ENCODE peak calls at places on chromosomes 16 and 17, in five cellular contexts. One of them, this sample, is unnamed.
A peak's percentile ranks its signal among the peaks of the same experiment; 100 is the strongest.

GRCh38 chr17:34125921-34126320 is 129.2 kb upstream of the CCL2 start:
- DNase-seq in AG08396: no peak
- DNase-seq in stimulated activated CD8-positive, alpha-beta memory T cell treated with anti-CD3 and anti-CD28 coated beads, Interleukin-7, amount 100 ng/mL, for 24 hours: no peak
- DNase-seq in NCI-H510A treated with DMSO at 0.1 percent for 48 hours: no peak
- DNase-seq in small intestine: no peak
- DNase-seq in this sample: no peak

GRCh38 chr17:77748436-77748835 is 210.1 kb upstream of the TNRC6C start:
- DNase-seq in small intestine: no peak
- DNase-seq in stimulated activated CD8-positive, alpha-beta memory T cell treated with anti-CD3 and anti-CD28 coated beads, Interleukin-7, amount 100 ng/mL, for 24 hours: no peak
- DNase-seq in NCI-H510A treated with DMSO at 0.1 percent for 48 hours: no peak
- DNase-seq in AG08396: no peak
- DNase-seq in this sample: no peak

GRCh38 chr17:79904865-79905264 is 65.6 kb upstream of the CBX4 start:
- DNase-seq in small intestine: no peak
- DNase-seq in AG08396: no peak
- DNase-seq in NCI-H510A treated with DMSO at 0.1 percent for 48 hours: no peak
- DNase-seq in stimulated activated CD8-positive, alpha-beta memory T cell treated with anti-CD3 and anti-CD28 coated beads, Interleukin-7, amount 100 ng/mL, for 24 hours: no peak
- DNase-seq in this sample: no peak

GRCh38 chr17:73419896-73420295 is 108.1 kb upstream of the CDC42EP4 start:
- DNase-seq in stimulated activated CD8-positive, alpha-beta memory T cell treated with anti-CD3 and anti-CD28 coated beads, Interleukin-7, amount 100 ng/mL, for 24 hours: no peak
- DNase-seq in NCI-H510A treated with DMSO at 0.1 percent for 48 hours: no peak
- DNase-seq in small intestine: no peak
- DNase-seq in AG08396: no peak
- DNase-seq in this sample: no peak

GRCh38 chr17:15194859-15195277 is 70.3 kb downstream of the PMP22 start:
- DNase-seq in NCI-H510A treated with DMSO at 0.1 percent for 48 hours: no peak
- DNase-seq in small intestine: no peak
- DNase-seq in stimulated activated CD8-positive, alpha-beta memory T cell treated with anti-CD3 and anti-CD28 coated beads, Interleukin-7, amount 100 ng/mL, for 24 hours: no peak
- DNase-seq in AG08396: no peak
- DNase-seq in this sample: no peak

GRCh38 chr17:73697872-73698271 is 53.6 kb upstream of the SDK2 start:
- DNase-seq in AG08396: no peak
- DNase-seq in small intestine: peak; percentile 66
- DNase-seq in stimulated activated CD8-positive, alpha-beta memory T cell treated with anti-CD3 and anti-CD28 coated beads, Interleukin-7, amount 100 ng/mL, for 24 hours: no peak
- DNase-seq in NCI-H510A treated with DMSO at 0.1 percent for 48 hours: peak; percentile 98
- DNase-seq in this sample: no peak

GRCh38 chr17:46179375-46179999 is 13.7 kb downstream of the KANSL1 start:
- DNase-seq in small intestine: no peak
- DNase-seq in AG08396: no peak
- DNase-seq in stimulated activated CD8-positive, alpha-beta memory T cell treated with anti-CD3 and anti-CD28 coated beads, Interleukin-7, amount 100 ng/mL, for 24 hours: no peak
- DNase-seq in NCI-H510A treated with DMSO at 0.1 percent for 48 hours: no peak
- DNase-seq in this sample: no peak

GRCh38 chr16:5025171-5025632 is 8.5 kb downstream of the NAGPA start:
- DNase-seq in small intestine: peak; percentile 34
- DNase-seq in stimulated activated CD8-positive, alpha-beta memory T cell treated with anti-CD3 and anti-CD28 coated beads, Interleukin-7, amount 100 ng/mL, for 24 hours: no peak
- DNase-seq in AG08396: no peak
- DNase-seq in NCI-H510A treated with DMSO at 0.1 percent for 48 hours: peak; percentile 41
- DNase-seq in this sample: no peak

GRCh38 chr17:76262732-76263344 is 2.3 kb upstream of the UBALD2 start:
- DNase-seq in NCI-H510A treated with DMSO at 0.1 percent for 48 hours: peak; percentile 70
- DNase-seq in AG08396: no peak
- DNase-seq in small intestine: peak; percentile 97
- DNase-seq in stimulated activated CD8-positive, alpha-beta memory T cell treated with anti-CD3 and anti-CD28 coated beads, Interleukin-7, amount 100 ng/mL, for 24 hours: no peak
- DNase-seq in this sample: peak; percentile 71

GRCh38 chr17:60939318-60939717 is 261.7 kb downstream of the BCAS3 start:
- DNase-seq in AG08396: no peak
- DNase-seq in stimulated activated CD8-positive, alpha-beta memory T cell treated with anti-CD3 and anti-CD28 coated beads, Interleukin-7, amount 100 ng/mL, for 24 hours: no peak
- DNase-seq in NCI-H510A treated with DMSO at 0.1 percent for 48 hours: no peak
- DNase-seq in small intestine: no peak
- DNase-seq in this sample: no peak

GRCh38 chr17:56752263-56752662 is 81.5 kb downstream of the C17orf67 start:
- DNase-seq in stimulated activated CD8-positive, alpha-beta memory T cell treated with anti-CD3 and anti-CD28 coated beads, Interleukin-7, amount 100 ng/mL, for 24 hours: no peak
- DNase-seq in NCI-H510A treated with DMSO at 0.1 percent for 48 hours: no peak
- DNase-seq in small intestine: no peak
- DNase-seq in AG08396: no peak
- DNase-seq in this sample: no peak

GRCh38 chr17:35171834-35172233 is 22.4 kb downstream of the SLC35G3 start:
- DNase-seq in NCI-H510A treated with DMSO at 0.1 percent for 48 hours: no peak
- DNase-seq in stimulated activated CD8-positive, alpha-beta memory T cell treated with anti-CD3 and anti-CD28 coated beads, Interleukin-7, amount 100 ng/mL, for 24 hours: no peak
- DNase-seq in AG08396: no peak
- DNase-seq in small intestine: peak; percentile 7
- DNase-seq in this sample: no peak

GRCh38 chr16:15946257-15947044 is 3.0 kb upstream of the ABCC1 start:
- DNase-seq in stimulated activated CD8-positive, alpha-beta memory T cell treated with anti-CD3 and anti-CD28 coated beads, Interleukin-7, amount 100 ng/mL, for 24 hours: no peak
- DNase-seq in NCI-H510A treated with DMSO at 0.1 percent for 48 hours: no peak
- DNase-seq in small intestine: no peak
- DNase-seq in AG08396: peak; percentile 73
- DNase-seq in this sample: no peak

GRCh38 chr16:85269165-85269564 is 156.9 kb upstream of the CIBAR2 start:
- DNase-seq in AG08396: no peak
- DNase-seq in NCI-H510A treated with DMSO at 0.1 percent for 48 hours: no peak
- DNase-seq in small intestine: no peak
- DNase-seq in stimulated activated CD8-positive, alpha-beta memory T cell treated with anti-CD3 and anti-CD28 coated beads, Interleukin-7, amount 100 ng/mL, for 24 hours: no peak
- DNase-seq in this sample: no peak

GRCh38 chr16:74723224-74723623 is 22.6 kb upstream of the MLKL start:
- DNase-seq in AG08396: no peak
- DNase-seq in small intestine: no peak
- DNase-seq in stimulated activated CD8-positive, alpha-beta memory T cell treated with anti-CD3 and anti-CD28 coated beads, Interleukin-7, amount 100 ng/mL, for 24 hours: no peak
- DNase-seq in NCI-H510A treated with DMSO at 0.1 percent for 48 hours: no peak
- DNase-seq in this sample: no peak

GRCh38 chr17:9016941-9017552 is 4.3 kb upstream of the NTN1 start:
- DNase-seq in NCI-H510A treated with DMSO at 0.1 percent for 48 hours: no peak
- DNase-seq in stimulated activated CD8-positive, alpha-beta memory T cell treated with anti-CD3 and anti-CD28 coated beads, Interleukin-7, amount 100 ng/mL, for 24 hours: no peak
- DNase-seq in small intestine: peak; percentile 94
- DNase-seq in AG08396: no peak
- DNase-seq in this sample: no peak

GRCh38 chr16:83953796-83954576 is 946 bp downstream of the OSGIN1 start:
- DNase-seq in AG08396: peak; percentile 44
- DNase-seq in stimulated activated CD8-positive, alpha-beta memory T cell treated with anti-CD3 and anti-CD28 coated beads, Interleukin-7, amount 100 ng/mL, for 24 hours: no peak
- DNase-seq in NCI-H510A treated with DMSO at 0.1 percent for 48 hours: peak; percentile 22
- DNase-seq in small intestine: peak; percentile 77
- DNase-seq in this sample: no peak

GRCh38 chr17:16352303-16352837 is 899 bp downstream of the CENPV start:
- DNase-seq in stimulated activated CD8-positive, alpha-beta memory T cell treated with anti-CD3 and anti-CD28 coated beads, Interleukin-7, amount 100 ng/mL, for 24 hours: no peak
- DNase-seq in NCI-H510A treated with DMSO at 0.1 percent for 48 hours: peak; percentile 92
- DNase-seq in AG08396: peak; percentile 47
- DNase-seq in small intestine: peak; percentile 75
- DNase-seq in this sample: peak; percentile 32

GRCh38 chr17:63033142-63033541 is 67.1 kb downstream of the TANC2 start:
- DNase-seq in small intestine: no peak
- DNase-seq in stimulated activated CD8-positive, alpha-beta memory T cell treated with anti-CD3 and anti-CD28 coated beads, Interleukin-7, amount 100 ng/mL, for 24 hours: no peak
- DNase-seq in NCI-H510A treated with DMSO at 0.1 percent for 48 hours: no peak
- DNase-seq in AG08396: no peak
- DNase-seq in this sample: no peak

GRCh38 chr17:1511756-1512321 is 4.6 kb downstream of the INPP5K start:
- DNase-seq in NCI-H510A treated with DMSO at 0.1 percent for 48 hours: no peak
- DNase-seq in AG08396: peak; percentile 63
- DNase-seq in small intestine: peak; percentile 68
- DNase-seq in stimulated activated CD8-positive, alpha-beta memory T cell treated with anti-CD3 and anti-CD28 coated beads, Interleukin-7, amount 100 ng/mL, for 24 hours: no peak
- DNase-seq in this sample: no peak

GRCh38 chr17:7084058-7084457 is 4.0 kb upstream of the CLEC10A start:
- DNase-seq in AG08396: no peak
- DNase-seq in small intestine: no peak
- DNase-seq in NCI-H510A treated with DMSO at 0.1 percent for 48 hours: no peak
- DNase-seq in stimulated activated CD8-positive, alpha-beta memory T cell treated with anti-CD3 and anti-CD28 coated beads, Interleukin-7, amount 100 ng/mL, for 24 hours: no peak
- DNase-seq in this sample: no peak

GRCh38 chr17:48892940-48893645 is 506 bp downstream of the ATP5MC1 start:
- DNase-seq in stimulated activated CD8-positive, alpha-beta memory T cell treated with anti-CD3 and anti-CD28 coated beads, Interleukin-7, amount 100 ng/mL, for 24 hours: no peak
- DNase-seq in AG08396: no peak
- DNase-seq in NCI-H510A treated with DMSO at 0.1 percent for 48 hours: peak; percentile 45
- DNase-seq in small intestine: no peak
- DNase-seq in this sample: no peak

GRCh38 chr16:85998868-85999729 is 100.1 kb downstream of the IRF8 start:
- DNase-seq in NCI-H510A treated with DMSO at 0.1 percent for 48 hours: no peak
- DNase-seq in stimulated activated CD8-positive, alpha-beta memory T cell treated with anti-CD3 and anti-CD28 coated beads, Interleukin-7, amount 100 ng/mL, for 24 hours: no peak
- DNase-seq in AG08396: no peak
- DNase-seq in small intestine: peak; percentile 25
- DNase-seq in this sample: no peak

GRCh38 chr16:5504028-5504758 is 406.6 kb upstream of the EEF2KMT start:
- DNase-seq in small intestine: no peak
- DNase-seq in stimulated activated CD8-positive, alpha-beta memory T cell treated with anti-CD3 and anti-CD28 coated beads, Interleukin-7, amount 100 ng/mL, for 24 hours: no peak
- DNase-seq in AG08396: no peak
- DNase-seq in NCI-H510A treated with DMSO at 0.1 percent for 48 hours: no peak
- DNase-seq in this sample: no peak

GRCh38 chr17:43907425-43907981 is at the start of gene MPP2:
- DNase-seq in NCI-H510A treated with DMSO at 0.1 percent for 48 hours: peak; percentile 54
- DNase-seq in small intestine: no peak
- DNase-seq in AG08396: peak; percentile 81
- DNase-seq in stimulated activated CD8-positive, alpha-beta memory T cell treated with anti-CD3 and anti-CD28 coated beads, Interleukin-7, amount 100 ng/mL, for 24 hours: peak; percentile 27
- DNase-seq in this sample: peak; percentile 80

GRCh38 chr17:57084361-57084801 is 665 bp upstream of the AKAP1 start:
- DNase-seq in small intestine: no peak
- DNase-seq in stimulated activated CD8-positive, alpha-beta memory T cell treated with anti-CD3 and anti-CD28 coated beads, Interleukin-7, amount 100 ng/mL, for 24 hours: no peak
- DNase-seq in NCI-H510A treated with DMSO at 0.1 percent for 48 hours: no peak
- DNase-seq in AG08396: peak; percentile 27
- DNase-seq in this sample: no peak

GRCh38 chr17:32111141-32111771 is 31.0 kb upstream of the RHOT1 start:
- DNase-seq in AG08396: peak; percentile 37
- DNase-seq in stimulated activated CD8-positive, alpha-beta memory T cell treated with anti-CD3 and anti-CD28 coated beads, Interleukin-7, amount 100 ng/mL, for 24 hours: no peak
- DNase-seq in small intestine: peak; percentile 34
- DNase-seq in NCI-H510A treated with DMSO at 0.1 percent for 48 hours: peak; percentile 41
- DNase-seq in this sample: no peak

GRCh38 chr17:80346498-80347275 is 68.3 kb upstream of the ENDOV start:
- DNase-seq in NCI-H510A treated with DMSO at 0.1 percent for 48 hours: no peak
- DNase-seq in AG08396: no peak
- DNase-seq in small intestine: no peak
- DNase-seq in stimulated activated CD8-positive, alpha-beta memory T cell treated with anti-CD3 and anti-CD28 coated beads, Interleukin-7, amount 100 ng/mL, for 24 hours: no peak
- DNase-seq in this sample: no peak

GRCh38 chr17:41308251-41308917 is 725 bp downstream of the KRTAP16-1 start:
- DNase-seq in NCI-H510A treated with DMSO at 0.1 percent for 48 hours: peak; percentile 59
- DNase-seq in AG08396: no peak
- DNase-seq in stimulated activated CD8-positive, alpha-beta memory T cell treated with anti-CD3 and anti-CD28 coated beads, Interleukin-7, amount 100 ng/mL, for 24 hours: no peak
- DNase-seq in small intestine: peak; percentile 12
- DNase-seq in this sample: peak; percentile 69

GRCh38 chr17:49996495-49997255 is 1.7 kb upstream of the DLX3 start:
- DNase-seq in small intestine: peak; percentile 22
- DNase-seq in NCI-H510A treated with DMSO at 0.1 percent for 48 hours: peak; percentile 67
- DNase-seq in AG08396: peak; percentile 85
- DNase-seq in stimulated activated CD8-positive, alpha-beta memory T cell treated with anti-CD3 and anti-CD28 coated beads, Interleukin-7, amount 100 ng/mL, for 24 hours: peak; percentile 57
- DNase-seq in this sample: peak; percentile 82

GRCh38 chr17:72699566-72699965 is 392.9 kb downstream of the SLC39A11 start:
- DNase-seq in NCI-H510A treated with DMSO at 0.1 percent for 48 hours: no peak
- DNase-seq in small intestine: no peak
- DNase-seq in AG08396: no peak
- DNase-seq in stimulated activated CD8-positive, alpha-beta memory T cell treated with anti-CD3 and anti-CD28 coated beads, Interleukin-7, amount 100 ng/mL, for 24 hours: no peak
- DNase-seq in this sample: no peak

GRCh38 chr17:6523330-6523729 is 33.0 kb downstream of the PITPNM3 start:
- DNase-seq in AG08396: no peak
- DNase-seq in stimulated activated CD8-positive, alpha-beta memory T cell treated with anti-CD3 and anti-CD28 coated beads, Interleukin-7, amount 100 ng/mL, for 24 hours: no peak
- DNase-seq in small intestine: no peak
- DNase-seq in NCI-H510A treated with DMSO at 0.1 percent for 48 hours: no peak
- DNase-seq in this sample: no peak

GRCh38 chr17:29677139-29677834 is 54.6 kb upstream of the CORO6 start:
- DNase-seq in stimulated activated CD8-positive, alpha-beta memory T cell treated with anti-CD3 and anti-CD28 coated beads, Interleukin-7, amount 100 ng/mL, for 24 hours: no peak
- DNase-seq in AG08396: no peak
- DNase-seq in small intestine: no peak
- DNase-seq in NCI-H510A treated with DMSO at 0.1 percent for 48 hours: no peak
- DNase-seq in this sample: no peak

GRCh38 chr17:16072031-16072430 is 72.4 kb downstream of the TTC19 start:
- DNase-seq in NCI-H510A treated with DMSO at 0.1 percent for 48 hours: no peak
- DNase-seq in stimulated activated CD8-positive, alpha-beta memory T cell treated with anti-CD3 and anti-CD28 coated beads, Interleukin-7, amount 100 ng/mL, for 24 hours: no peak
- DNase-seq in AG08396: no peak
- DNase-seq in small intestine: no peak
- DNase-seq in this sample: no peak

GRCh38 chr17:19569785-19570496 is 36.3 kb downstream of the SLC47A1 start:
- DNase-seq in stimulated activated CD8-positive, alpha-beta memory T cell treated with anti-CD3 and anti-CD28 coated beads, Interleukin-7, amount 100 ng/mL, for 24 hours: no peak
- DNase-seq in AG08396: no peak
- DNase-seq in NCI-H510A treated with DMSO at 0.1 percent for 48 hours: no peak
- DNase-seq in small intestine: peak; percentile 61
- DNase-seq in this sample: no peak

GRCh38 chr17:19508327-19508867 is 25.3 kb upstream of the SLC47A1 start:
- DNase-seq in AG08396: no peak
- DNase-seq in small intestine: no peak
- DNase-seq in NCI-H510A treated with DMSO at 0.1 percent for 48 hours: peak; percentile 66
- DNase-seq in stimulated activated CD8-positive, alpha-beta memory T cell treated with anti-CD3 and anti-CD28 coated beads, Interleukin-7, amount 100 ng/mL, for 24 hours: peak; percentile 4
- DNase-seq in this sample: peak; percentile 44

GRCh38 chr16:58409316-58409973 is 17.2 kb downstream of the GINS3 start:
- DNase-seq in small intestine: no peak
- DNase-seq in AG08396: peak; percentile 19
- DNase-seq in NCI-H510A treated with DMSO at 0.1 percent for 48 hours: no peak
- DNase-seq in stimulated activated CD8-positive, alpha-beta memory T cell treated with anti-CD3 and anti-CD28 coated beads, Interleukin-7, amount 100 ng/mL, for 24 hours: no peak
- DNase-seq in this sample: no peak